ENCODE peak calls at places on chromosomes 1 and 21, in eight cellular contexts. One of them, this sample, is unnamed.

GRCh38 chr1:84300991-84301758 is at the start of gene SAMD13:
- DNase-seq in esophagus squamous epithelium: no peak
- DNase-seq in stimulated activated CD4-positive, alpha-beta T cell treated with anti-CD3 and anti-CD28 coated beads, TNF-alpha, amount 100 ng/mL, for 24 hours: peak
- DNase-seq in T-cell: peak
- DNase-seq in brain microvascular endothelial cell: peak
- DNase-seq in stimulated activated CD8-positive, alpha-beta memory T cell treated with anti-CD3 and anti-CD28 coated beads, Interleukin-4, amount 100 ng/mL, for 24 hours: no peak
- DNase-seq in SJSA1: peak
- DNase-seq in body of pancreas: peak
- DNase-seq in this sample: peak

GRCh38 chr1:194289569-194290266 is 1103.3 kb upstream of the B3GALT2 start:
- DNase-seq in esophagus squamous epithelium: no peak
- DNase-seq in stimulated activated CD4-positive, alpha-beta T cell treated with anti-CD3 and anti-CD28 coated beads, TNF-alpha, amount 100 ng/mL, for 24 hours: peak
- DNase-seq in T-cell: peak
- DNase-seq in brain microvascular endothelial cell: no peak
- DNase-seq in stimulated activated CD8-positive, alpha-beta memory T cell treated with anti-CD3 and anti-CD28 coated beads, Interleukin-4, amount 100 ng/mL, for 24 hours: no peak
- DNase-seq in SJSA1: no peak
- DNase-seq in body of pancreas: no peak
- DNase-seq in this sample: no peak

GRCh38 chr1:67652800-67653199 is 32.2 kb upstream of the GADD45A start:
- DNase-seq in esophagus squamous epithelium: no peak
- DNase-seq in stimulated activated CD4-positive, alpha-beta T cell treated with anti-CD3 and anti-CD28 coated beads, TNF-alpha, amount 100 ng/mL, for 24 hours: no peak
- DNase-seq in T-cell: no peak
- DNase-seq in brain microvascular endothelial cell: peak
- DNase-seq in stimulated activated CD8-positive, alpha-beta memory T cell treated with anti-CD3 and anti-CD28 coated beads, Interleukin-4, amount 100 ng/mL, for 24 hours: no peak
- DNase-seq in SJSA1: no peak
- DNase-seq in body of pancreas: no peak
- DNase-seq in this sample: no peak

GRCh38 chr1:44084998-44085675 is 33.5 kb upstream of the KLF17 start:
- DNase-seq in esophagus squamous epithelium: no peak
- DNase-seq in stimulated activated CD4-positive, alpha-beta T cell treated with anti-CD3 and anti-CD28 coated beads, TNF-alpha, amount 100 ng/mL, for 24 hours: no peak
- DNase-seq in T-cell: no peak
- DNase-seq in brain microvascular endothelial cell: peak
- DNase-seq in stimulated activated CD8-positive, alpha-beta memory T cell treated with anti-CD3 and anti-CD28 coated beads, Interleukin-4, amount 100 ng/mL, for 24 hours: no peak
- DNase-seq in SJSA1: peak
- DNase-seq in body of pancreas: no peak
- DNase-seq in this sample: no peak

GRCh38 chr1:206832352-206832751 is 33.1 kb upstream of the IL20 start:
- DNase-seq in esophagus squamous epithelium: no peak
- DNase-seq in stimulated activated CD4-positive, alpha-beta T cell treated with anti-CD3 and anti-CD28 coated beads, TNF-alpha, amount 100 ng/mL, for 24 hours: no peak
- DNase-seq in T-cell: no peak
- DNase-seq in brain microvascular endothelial cell: no peak
- DNase-seq in stimulated activated CD8-positive, alpha-beta memory T cell treated with anti-CD3 and anti-CD28 coated beads, Interleukin-4, amount 100 ng/mL, for 24 hours: no peak
- DNase-seq in SJSA1: no peak
- DNase-seq in body of pancreas: no peak
- DNase-seq in this sample: no peak

GRCh38 chr1:28447674-28448073 is 58.2 kb upstream of the RCC1 start:
- DNase-seq in esophagus squamous epithelium: no peak
- DNase-seq in stimulated activated CD4-positive, alpha-beta T cell treated with anti-CD3 and anti-CD28 coated beads, TNF-alpha, amount 100 ng/mL, for 24 hours: no peak
- DNase-seq in T-cell: no peak
- DNase-seq in brain microvascular endothelial cell: no peak
- DNase-seq in stimulated activated CD8-positive, alpha-beta memory T cell treated with anti-CD3 and anti-CD28 coated beads, Interleukin-4, amount 100 ng/mL, for 24 hours: no peak
- DNase-seq in SJSA1: no peak
- DNase-seq in body of pancreas: no peak
- DNase-seq in this sample: no peak

GRCh38 chr1:51253691-51254090 is 17.6 kb downstream of the RNF11 start:
- DNase-seq in esophagus squamous epithelium: no peak
- DNase-seq in stimulated activated CD4-positive, alpha-beta T cell treated with anti-CD3 and anti-CD28 coated beads, TNF-alpha, amount 100 ng/mL, for 24 hours: no peak
- DNase-seq in T-cell: no peak
- DNase-seq in brain microvascular endothelial cell: no peak
- DNase-seq in stimulated activated CD8-positive, alpha-beta memory T cell treated with anti-CD3 and anti-CD28 coated beads, Interleukin-4, amount 100 ng/mL, for 24 hours: no peak
- DNase-seq in SJSA1: no peak
- DNase-seq in body of pancreas: no peak
- DNase-seq in this sample: no peak

GRCh38 chr1:69700770-69701169 is 133.0 kb downstream of the LRRC7 start:
- DNase-seq in esophagus squamous epithelium: no peak
- DNase-seq in stimulated activated CD4-positive, alpha-beta T cell treated with anti-CD3 and anti-CD28 coated beads, TNF-alpha, amount 100 ng/mL, for 24 hours: no peak
- DNase-seq in T-cell: no peak
- DNase-seq in brain microvascular endothelial cell: peak
- DNase-seq in stimulated activated CD8-positive, alpha-beta memory T cell treated with anti-CD3 and anti-CD28 coated beads, Interleukin-4, amount 100 ng/mL, for 24 hours: no peak
- DNase-seq in SJSA1: peak
- DNase-seq in body of pancreas: peak
- DNase-seq in this sample: peak

GRCh38 chr1:153192697-153193096 is 10.5 kb upstream of the LELP1 start:
- DNase-seq in esophagus squamous epithelium: no peak
- DNase-seq in stimulated activated CD4-positive, alpha-beta T cell treated with anti-CD3 and anti-CD28 coated beads, TNF-alpha, amount 100 ng/mL, for 24 hours: no peak
- DNase-seq in T-cell: no peak
- DNase-seq in brain microvascular endothelial cell: no peak
- DNase-seq in stimulated activated CD8-positive, alpha-beta memory T cell treated with anti-CD3 and anti-CD28 coated beads, Interleukin-4, amount 100 ng/mL, for 24 hours: no peak
- DNase-seq in SJSA1: no peak
- DNase-seq in body of pancreas: peak
- DNase-seq in this sample: no peak

GRCh38 chr1:217315346-217315745 is 315.5 kb downstream of the GPATCH2 start:
- DNase-seq in esophagus squamous epithelium: no peak
- DNase-seq in stimulated activated CD4-positive, alpha-beta T cell treated with anti-CD3 and anti-CD28 coated beads, TNF-alpha, amount 100 ng/mL, for 24 hours: no peak
- DNase-seq in T-cell: no peak
- DNase-seq in brain microvascular endothelial cell: no peak
- DNase-seq in stimulated activated CD8-positive, alpha-beta memory T cell treated with anti-CD3 and anti-CD28 coated beads, Interleukin-4, amount 100 ng/mL, for 24 hours: no peak
- DNase-seq in SJSA1: no peak
- DNase-seq in body of pancreas: no peak
- DNase-seq in this sample: no peak

GRCh38 chr21:43866659-43867331 is 1.8 kb downstream of the AGPAT3 start:
- DNase-seq in esophagus squamous epithelium: no peak
- DNase-seq in stimulated activated CD4-positive, alpha-beta T cell treated with anti-CD3 and anti-CD28 coated beads, TNF-alpha, amount 100 ng/mL, for 24 hours: no peak
- DNase-seq in T-cell: peak
- DNase-seq in brain microvascular endothelial cell: no peak
- DNase-seq in stimulated activated CD8-positive, alpha-beta memory T cell treated with anti-CD3 and anti-CD28 coated beads, Interleukin-4, amount 100 ng/mL, for 24 hours: peak
- DNase-seq in SJSA1: peak
- DNase-seq in body of pancreas: peak
- DNase-seq in this sample: no peak

GRCh38 chr21:35511298-35512162 is 462.4 kb upstream of the RUNX1 start:
- DNase-seq in esophagus squamous epithelium: no peak
- DNase-seq in stimulated activated CD4-positive, alpha-beta T cell treated with anti-CD3 and anti-CD28 coated beads, TNF-alpha, amount 100 ng/mL, for 24 hours: no peak
- DNase-seq in T-cell: no peak
- DNase-seq in brain microvascular endothelial cell: peak
- DNase-seq in stimulated activated CD8-positive, alpha-beta memory T cell treated with anti-CD3 and anti-CD28 coated beads, Interleukin-4, amount 100 ng/mL, for 24 hours: no peak
- DNase-seq in SJSA1: peak
- DNase-seq in body of pancreas: no peak
- DNase-seq in this sample: no peak

This sample was measured in BE2C.